ENCODE peak calls at places on chromosome 14, in seven cellular contexts. F is Calu3, J is amniotic epithelial cell, P is H9, T is small intestine, G is skeletal muscle cell, Y is Panc1. D is an unnamed sample.
A peak's percentile ranks its signal among the peaks of the same experiment; 100 is the strongest.

GRCh38 chr14:86420131-86420530 is 890.2 kb downstream of the FLRT2 start:
- DNase-seq in T (no peak), G (no peak), F (no peak), J (no peak), P (no peak), Y (no peak), D (no peak)

GRCh38 chr14:69314327-69314726 is 54.4 kb downstream of the GALNT16 start:
- DNase-seq in Y (no peak), P (no peak), F (no peak), J (no peak), G (no peak), T (no peak), D (no peak)

GRCh38 chr14:104441275-104442106 is 138.1 kb upstream of the C14orf180 start:
- DNase-seq in P (peak; percentile 16), J (no peak), T (no peak), F (no peak), G (no peak), Y (no peak), D (no peak)

GRCh38 chr14:98909251-98909944 is 362.6 kb downstream of the BCL11B start:
- DNase-seq in J (no peak), T (peak; percentile 95), P (no peak), Y (peak; percentile 51), F (peak; percentile 52), G (no peak), D (no peak)

GRCh38 chr14:100866666-100867630 is 36.6 kb downstream of the RTL1 start:
- DNase-seq in Y (no peak), J (no peak), G (no peak), P (no peak), F (no peak), T (no peak), D (no peak)

GRCh38 chr14:60175255-60175902 is 10.2 kb upstream of the DHRS7 start:
- DNase-seq in T (no peak), Y (no peak), P (no peak), G (no peak), F (no peak), J (peak; percentile 41), D (no peak)

GRCh38 chr14:89032086-89032649 is 207.7 kb downstream of the TTC8 start:
- DNase-seq in Y (no peak), G (no peak), F (no peak), T (no peak), P (peak; percentile 40), J (no peak), D (no peak)

GRCh38 chr14:42490536-42490935 is 883.9 kb downstream of the LRFN5 start:
- DNase-seq in T (no peak), F (no peak), Y (no peak), P (no peak), G (peak; percentile 67), J (no peak), D (no peak)

GRCh38 chr14:33728010-33728498 is 222.8 kb downstream of the EGLN3 start:
- DNase-seq in G (no peak), J (no peak), Y (no peak), P (no peak), T (no peak), F (no peak), D (no peak)

GRCh38 chr14:31937730-31938346 is 139.3 kb upstream of the ARHGAP5 start:
- DNase-seq in P (no peak), F (peak; percentile 76), J (peak; percentile 91), T (peak; percentile 98), G (peak; percentile 46), Y (peak; percentile 89), D (no peak)

GRCh38 chr14:104536942-104537612 is 42.5 kb upstream of the C14orf180 start:
- DNase-seq in G (peak; percentile 14), J (peak; percentile 33), F (peak; percentile 39), P (no peak), Y (no peak), T (no peak), D (no peak)

GRCh38 chr14:42563313-42563712 is 956.6 kb downstream of the LRFN5 start:
- DNase-seq in P (no peak), Y (no peak), F (no peak), T (no peak), G (no peak), J (no peak), D (no peak)

GRCh38 chr14:61925043-61925442 is 162.8 kb downstream of the SNAPC1 start:
- DNase-seq in G (no peak), J (peak; percentile 9), T (no peak), Y (no peak), F (peak; percentile 49), P (peak; percentile 49), D (no peak)

GRCh38 chr14:39555749-39556148 is 123.5 kb upstream of the FBXO33 start:
- DNase-seq in J (no peak), T (no peak), Y (no peak), G (no peak), F (no peak), P (no peak), D (no peak)

GRCh38 chr14:77593501-77593911 is 22.9 kb downstream of the SPTLC2 start:
- DNase-seq in P (no peak), J (peak; percentile 35), G (no peak), T (peak; percentile 52), Y (no peak), F (no peak), D (no peak)

GRCh38 chr14:65287264-65288131 is 125.0 kb upstream of the FUT8 start:
- DNase-seq in G (no peak), P (peak; percentile 46), F (no peak), Y (no peak), T (no peak), J (no peak), D (no peak)

GRCh38 chr14:33936391-33936790 is 14.5 kb downstream of the EGLN3 start:
- DNase-seq in P (no peak), F (no peak), G (no peak), Y (no peak), T (no peak), J (no peak), D (no peak)

GRCh38 chr14:59026086-59026485 is 162.4 kb upstream of the DAAM1 start:
- DNase-seq in T (no peak), J (no peak), P (no peak), Y (no peak), F (no peak), G (no peak), D (no peak)

GRCh38 chr14:90564496-90564895 is 167.7 kb downstream of the CALM1 start:
- DNase-seq in Y (no peak), J (no peak), T (no peak), P (no peak), F (no peak), G (no peak), D (no peak)

GRCh38 chr14:52299692-52300278 is 14.3 kb upstream of the PTGER2 start:
- DNase-seq in Y (peak; percentile 28), T (peak; percentile 43), F (no peak), P (no peak), G (no peak), J (peak; percentile 78), D (peak; percentile 38)

GRCh38 chr14:99931308-99931707 is 133.9 kb upstream of the EVL start:
- DNase-seq in T (no peak), G (no peak), P (no peak), F (no peak), J (no peak), Y (no peak), D (no peak)

GRCh38 chr14:96424104-96424989 is 32.4 kb downstream of the AK7 start:
- DNase-seq in J (peak; percentile 66), T (peak; percentile 81), F (peak; percentile 41), Y (peak; percentile 32), G (peak; percentile 22), P (no peak), D (peak; percentile 25)

GRCh38 chr14:70317969-70318634 is 41.4 kb downstream of the COX16 start:
- DNase-seq in T (peak; percentile 89), G (peak; percentile 22), F (peak; percentile 59), J (peak; percentile 54), P (peak; percentile 61), Y (peak; percentile 12), D (peak; percentile 27)

GRCh38 chr14:99196310-99196650 is 75.7 kb downstream of the BCL11B start:
- DNase-seq in P (no peak), Y (no peak), T (no peak), J (no peak), G (no peak), F (no peak), D (no peak)

D was measured in AG09309.